ENCODE peak calls at places on chromosomes 3 and 15, in five cellular contexts. X is Ammon's horn; T is activated naive CD4-positive, alpha-beta T cell treated with anti-CD3 and anti-CD28 coated beads for 36 hours; U is adrenal gland; H is endothelial cell. J is an unnamed sample.

GRCh38 chr3:169627073-169627472 is 36.4 kb downstream of the MECOM start:
- DNase-seq in H (no peak), U (no peak), X (no peak), T (no peak), J (no peak)

GRCh38 chr3:46690798-46691197 is 2.7 kb downstream of the ALS2CL start:
- DNase-seq in U (no peak), T (no peak), X (no peak), H (no peak), J (peak; percentile 83)

GRCh38 chr3:182981038-182981380 is 671 bp upstream of the DCUN1D1 start:
- DNase-seq in T (no peak), U (peak; percentile 31), X (no peak), H (no peak), J (no peak)

GRCh38 chr15:72809329-72809728 is 25.8 kb upstream of the ADPGK start:
- DNase-seq in T (no peak), H (no peak), U (no peak), X (no peak), J (no peak)

GRCh38 chr15:65204931-65205655 is 6.2 kb downstream of the CILP start:
- DNase-seq in H (no peak), T (no peak), X (no peak), U (no peak), J (no peak)

GRCh38 chr3:129985113-129985512 is 10.6 kb downstream of the TRH start:
- DNase-seq in T (no peak), H (no peak), U (no peak), X (no peak), J (no peak)

GRCh38 chr3:32340639-32341365 is 50.9 kb upstream of the CMTM7 start:
- DNase-seq in U (no peak), X (no peak), H (no peak), T (no peak), J (peak; percentile 27)

GRCh38 chr15:63481105-63481810 is 23.1 kb upstream of the USP3 start:
- DNase-seq in H (no peak), U (no peak), T (peak; percentile 73), X (no peak), J (no peak)

GRCh38 chr3:72590732-72591192 is 257.5 kb downstream of the SHQ1 start:
- DNase-seq in X (no peak), H (no peak), T (no peak), U (no peak), J (no peak)

GRCh38 chr3:197015790-197016705 is 13.6 kb downstream of the MELTF start:
- DNase-seq in T (no peak), H (no peak), X (no peak), U (no peak), J (no peak)

GRCh38 chr15:66873856-66874255 is 171.8 kb downstream of the SMAD6 start:
- DNase-seq in X (no peak), T (no peak), H (no peak), U (peak; percentile 9), J (no peak)

GRCh38 chr15:92797168-92798052 is 102.7 kb upstream of the CHD2 start:
- DNase-seq in X (peak; percentile 87), U (peak; percentile 58), H (peak; percentile 43), T (peak; percentile 53), J (no peak)

GRCh38 chr3:32593903-32594525 is 23.4 kb upstream of the DYNC1LI1 start:
- DNase-seq in U (no peak), X (peak; percentile 13), T (no peak), H (no peak), J (no peak)

GRCh38 chr15:22227411-22227810 is 147.1 kb downstream of the OR4M2 start:
- DNase-seq in X (no peak), T (no peak), H (no peak), U (no peak), J (no peak)

GRCh38 chr15:83992356-83993031 is 243.1 kb upstream of the GOLGA6L4 start:
- DNase-seq in X (no peak), U (no peak), T (no peak), H (no peak), J (no peak)

GRCh38 chr3:71191031-71191482 is 392.5 kb downstream of the FOXP1 start:
- DNase-seq in H (no peak), U (no peak), X (no peak), T (no peak), J (no peak)

GRCh38 chr3:25503758-25504157 is 75.7 kb downstream of the RARB start:
- DNase-seq in H (no peak), U (no peak), X (no peak), T (no peak), J (no peak)

GRCh38 chr3:188687389-188687788 is 484.4 kb upstream of the TPRG1 start:
- DNase-seq in T (peak; percentile 10), X (no peak), H (peak; percentile 10), U (no peak), J (no peak)

GRCh38 chr15:49343546-49343945 is 79.5 kb upstream of the FGF7 start:
- DNase-seq in U (no peak), T (no peak), X (no peak), H (no peak), J (no peak)

GRCh38 chr15:49462242-49462641 is 39.2 kb downstream of the FGF7 start:
- DNase-seq in U (no peak), X (no peak), T (no peak), H (no peak), J (no peak)

GRCh38 chr3:131036986-131037385 is 10.3 kb downstream of the NEK11 start:
- DNase-seq in H (no peak), X (no peak), T (no peak), U (no peak), J (no peak)

GRCh38 chr3:150797155-150797554 is 34.2 kb upstream of the SIAH2 start:
- DNase-seq in U (no peak), T (peak; percentile 19), X (no peak), H (no peak), J (no peak)

GRCh38 chr3:31802981-31803380 is 178.1 kb downstream of the OSBPL10 start:
- DNase-seq in H (no peak), T (no peak), X (no peak), U (no peak), J (peak; percentile 31)

GRCh38 chr15:56820333-56820732 is 87.0 kb upstream of the ZNF280D start:
- DNase-seq in X (no peak), T (no peak), U (no peak), H (no peak), J (no peak)

GRCh38 chr3:180215866-180216265 is 179.1 kb upstream of the PEX5L start:
- DNase-seq in T (no peak), U (no peak), H (no peak), X (no peak), J (no peak)

GRCh38 chr3:52124126-52124525 is 30.1 kb downstream of the POC1A start:
- DNase-seq in H (no peak), T (no peak), U (no peak), X (no peak), J (no peak)

GRCh38 chr3:105355355-105356063 is 11.2 kb upstream of the ALCAM start:
- DNase-seq in T (no peak), H (no peak), U (no peak), X (no peak), J (no peak)

GRCh38 chr15:25787855-25788521 is 75.1 kb downstream of the ATP10A start:
- DNase-seq in U (peak; percentile 39), T (no peak), X (no peak), H (no peak), J (peak; percentile 21)

GRCh38 chr15:20294651-20295237 is 246.9 kb downstream of the GOLGA6L6 start:
- DNase-seq in T (no peak), H (no peak), X (no peak), U (no peak), J (no peak)

GRCh38 chr3:72047472-72047871 is 262.5 kb upstream of the PROK2 start:
- DNase-seq in X (no peak), T (no peak), U (no peak), H (no peak), J (no peak)

GRCh38 chr15:23564798-23565394 is 578 bp upstream of the MKRN3 start:
- DNase-seq in H (no peak), T (no peak), X (no peak), U (no peak), J (no peak)